ENCODE peak calls at places on chromosomes 3 and 15, in six cellular contexts. Q is hepatocyte; V is mesendoderm; O is CD8-positive, alpha-beta T cell; Z is right lobe of liver; Y is body of pancreas. C is an unnamed sample.

GRCh38 chr15:31302029-31302657 is 24.5 kb upstream of the KLF13 start:
- DNase-seq in Q (no peak), V (no peak), O (no peak), Z (no peak), Y (no peak), C (no peak)

GRCh38 chr3:39639344-39640236 is 169.8 kb upstream of the MYRIP start:
- DNase-seq in Q (peak; percentile 85), V (peak; percentile 94), O (no peak), Z (no peak), Y (no peak), C (peak; percentile 66)

GRCh38 chr3:122974764-122975162 is 52.8 kb downstream of the SEMA5B start:
- DNase-seq in Q (peak; percentile 56), V (peak; percentile 76), O (no peak), Z (no peak), Y (no peak), C (no peak)

GRCh38 chr3:108493862-108494261 is 16.5 kb downstream of the MYH15 start:
- DNase-seq in Q (no peak), V (no peak), O (no peak), Z (no peak), Y (no peak), C (no peak)

GRCh38 chr15:67820992-67821783 is 4.1 kb upstream of the SKOR1 start:
- DNase-seq in Q (peak; percentile 85), V (peak; percentile 53), O (no peak), Z (no peak), Y (peak; percentile 47), C (no peak)

GRCh38 chr15:64163662-64164362 is 990 bp upstream of the PPIB start:
- DNase-seq in Q (no peak), V (peak; percentile 63), O (no peak), Z (no peak), Y (no peak), C (no peak)

GRCh38 chr3:155018621-155019330 is 61.3 kb upstream of the MME start:
- DNase-seq in Q (no peak), V (peak; percentile 66), O (no peak), Z (no peak), Y (no peak), C (no peak)

GRCh38 chr3:14415501-14415900 is 13.1 kb downstream of the SLC6A6 start:
- DNase-seq in Q (no peak), V (no peak), O (no peak), Z (no peak), Y (no peak), C (no peak)

GRCh38 chr3:96931491-96931890 is 117.1 kb downstream of the EPHA6 start:
- DNase-seq in Q (peak; percentile 12), V (no peak), O (no peak), Z (no peak), Y (no peak), C (no peak)

GRCh38 chr3:38121451-38121831 is 15.5 kb downstream of the ACAA1 start:
- DNase-seq in Q (no peak), V (no peak), O (no peak), Z (peak; percentile 27), Y (peak; percentile 12), C (peak; percentile 47)

GRCh38 chr3:142077859-142078500 is 71.4 kb downstream of the TFDP2 start:
- DNase-seq in Q (no peak), V (no peak), O (no peak), Z (no peak), Y (no peak), C (no peak)

GRCh38 chr3:61345020-61345419 is 93.8 kb upstream of the FHIT start:
- DNase-seq in Q (no peak), V (peak; percentile 11), O (no peak), Z (no peak), Y (no peak), C (no peak)

GRCh38 chr15:31272558-31273257 is 53.9 kb upstream of the KLF13 start:
- DNase-seq in Q (peak; percentile 2), V (no peak), O (peak; percentile 47), Z (no peak), Y (peak; percentile 14), C (peak; percentile 69)

GRCh38 chr3:114848087-114848486 is 299.0 kb downstream of the ZBTB20 start:
- DNase-seq in Q (no peak), V (no peak), O (no peak), Z (no peak), Y (peak; percentile 34), C (no peak)

GRCh38 chr3:12471228-12471627 is 13.1 kb upstream of the TSEN2 start:
- DNase-seq in Q (peak; percentile 45), V (no peak), O (no peak), Z (no peak), Y (no peak), C (no peak)

GRCh38 chr3:79724206-79724605 is 43.6 kb downstream of the ROBO1 start:
- DNase-seq in Q (peak; percentile 11), V (peak; percentile 62), O (no peak), Z (peak; percentile 21), Y (no peak), C (no peak)

GRCh38 chr3:12686096-12686495 is 22.2 kb upstream of the RAF1 start:
- DNase-seq in Q (no peak), V (no peak), O (no peak), Z (no peak), Y (no peak), C (no peak)

GRCh38 chr3:67278015-67278618 is 280.0 kb downstream of the KBTBD8 start:
- DNase-seq in Q (no peak), V (no peak), O (no peak), Z (no peak), Y (no peak), C (no peak)

GRCh38 chr3:143000525-143000924 is 845 bp upstream of the U2SURP start:
- DNase-seq in Q (peak; percentile 58), V (peak; percentile 78), O (no peak), Z (no peak), Y (no peak), C (peak; percentile 76)

DNA sequence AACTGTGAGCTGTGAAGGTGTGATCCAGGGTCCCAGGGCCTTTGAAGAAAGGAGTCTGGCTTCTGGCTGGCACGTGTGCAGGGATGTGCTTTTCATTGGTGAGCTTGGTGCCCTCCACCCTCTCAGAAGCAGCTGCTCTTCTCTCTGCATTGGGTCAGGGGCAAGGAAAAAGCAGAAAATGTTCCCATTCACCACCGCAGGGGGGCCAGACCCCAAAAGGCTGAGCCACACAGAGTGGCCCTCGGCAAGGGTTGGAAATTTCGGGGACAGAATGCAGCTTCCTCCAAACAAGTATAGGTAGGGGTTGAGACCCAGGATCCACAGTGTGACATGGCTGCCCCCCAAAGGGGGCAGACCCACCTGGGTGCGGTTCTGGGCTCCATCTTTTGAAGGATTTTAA is 2.5 kb downstream of the CSK start:
- DNase-seq in Q (no peak), V (no peak), O (no peak), Z (no peak), Y (no peak), C (peak; percentile 51)
- H3K4me1 ChIP-seq in Q (peaks cover 55% of the 10 kb centered on the region), V (peaks cover 12% of the 10 kb centered on the region), O (peaks cover 68% of the 10 kb centered on the region), Z (no peaks in the 10 kb centered on the region), Y (peaks cover 49% of the 10 kb centered on the region), C (peaks cover 51% of the 10 kb centered on the region)

DNA sequence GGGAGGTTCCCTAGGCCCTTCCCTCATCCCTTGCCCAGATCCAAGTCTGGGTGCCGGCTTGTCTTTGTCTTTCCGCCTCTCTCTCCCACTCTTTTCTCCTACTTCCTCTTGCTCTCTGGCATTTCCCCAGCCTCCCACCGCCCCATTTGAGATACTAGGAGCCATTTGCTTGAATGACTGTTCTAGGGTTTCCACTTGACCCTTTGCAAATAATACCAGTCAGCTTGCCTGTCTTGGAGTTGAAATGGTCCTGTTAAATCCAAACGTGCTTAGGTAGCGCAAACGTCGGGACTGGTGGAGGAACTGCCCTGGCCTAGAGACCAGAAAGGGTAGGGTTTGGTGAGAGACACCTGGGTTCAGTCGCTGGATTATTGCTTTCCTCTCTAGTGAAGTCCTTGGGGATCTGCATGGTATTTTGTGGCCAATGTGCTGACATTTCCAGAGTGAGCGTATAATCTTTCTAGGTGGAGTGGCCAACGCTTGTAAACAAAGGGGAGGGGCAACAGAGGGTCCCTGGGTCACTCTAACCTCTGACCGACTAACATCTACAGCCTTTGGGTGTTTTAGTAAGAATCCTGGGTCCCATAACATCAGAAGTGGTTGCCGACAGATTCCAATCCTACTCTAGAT is 10.7 kb downstream of the ZIC1 start:
- DNase-seq in Q (no peak), V (no peak), O (no peak), Z (no peak), Y (no peak), C (no peak)
- H3K4me3 ChIP-seq in Q (no peak overlapping the region), V (no peak overlapping the region), O (no peak overlapping the region), Z (no peak overlapping the region), Y (no peak overlapping the region), C (no peak overlapping the region)

GRCh38 chr3:30664449-30664848 is 58.0 kb downstream of the TGFBR2 start:
- DNase-seq in Q (no peak), V (no peak), O (no peak), Z (no peak), Y (no peak), C (no peak)
- H3K4me1 ChIP-seq in Q (peaks cover 5% of the 10 kb centered on the region), V (peaks cover 7% of the 10 kb centered on the region), O (peaks cover 97% of the 10 kb centered on the region), Z (no peaks in the 10 kb centered on the region), Y (peaks cover 3% of the 10 kb centered on the region), C (peaks cover 41% of the 10 kb centered on the region)

DNA sequence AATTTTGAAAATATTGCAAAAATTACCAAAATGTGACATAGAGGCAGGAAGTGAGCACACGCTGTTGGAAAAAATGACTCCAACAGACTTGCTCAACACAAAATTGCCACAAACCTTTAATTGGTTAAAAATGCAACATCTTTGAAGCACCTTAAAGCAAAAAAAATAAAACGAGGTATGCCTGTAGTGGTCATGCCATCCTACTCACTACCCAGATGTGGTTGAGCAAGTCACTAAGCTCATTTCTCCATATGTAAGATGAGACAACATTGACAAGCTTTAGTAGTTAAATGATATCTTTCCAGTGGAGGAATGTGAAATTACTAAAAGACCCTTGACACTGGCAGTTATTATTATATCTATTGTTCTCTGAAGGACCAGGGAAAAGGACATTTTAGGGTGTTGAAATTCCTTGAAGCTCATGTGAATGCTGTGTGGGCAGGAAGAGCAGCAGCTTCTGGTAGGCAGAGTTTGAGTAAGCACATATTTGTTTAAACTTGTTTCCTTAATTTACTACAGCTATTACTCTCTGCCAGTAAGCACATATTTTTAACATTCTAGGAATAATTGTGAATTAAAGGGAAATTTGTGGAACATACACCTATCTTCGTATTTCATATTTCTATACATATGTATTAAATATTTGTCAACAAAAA is 131.6 kb upstream of the P2RY1 start:
- DNase-seq in Q (no peak), V (no peak), O (no peak), Z (no peak), Y (no peak), C (no peak)
- H3K4me3 ChIP-seq in Q (no peak overlapping the region), V (no peak overlapping the region), O (no peak overlapping the region), Z (no peak overlapping the region), Y (no peak overlapping the region), C (no peak overlapping the region)

DNA sequence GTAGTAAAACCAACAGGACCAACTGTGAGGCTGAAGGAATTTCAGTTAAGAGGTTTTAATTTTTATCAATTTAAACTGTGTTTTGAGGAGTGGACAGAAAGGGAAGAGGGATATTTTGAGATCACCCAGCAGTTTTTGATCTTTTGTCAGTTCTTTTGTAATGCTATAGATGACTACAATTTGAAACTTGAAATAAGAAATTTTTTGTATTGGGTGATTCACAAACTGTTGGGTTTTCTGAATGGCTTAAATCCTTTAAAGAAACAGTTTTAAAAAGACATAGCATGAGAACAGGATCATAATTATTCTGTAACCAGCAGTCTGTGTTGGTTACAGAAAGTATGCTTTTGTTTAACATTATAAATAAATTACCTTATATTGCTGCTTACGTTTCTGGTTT is 67.4 kb downstream of the TCF12 start:
- DNase-seq in Q (no peak), V (no peak), O (no peak), Z (no peak), Y (no peak), C (no peak)
- H3K4me1 ChIP-seq in Q (peaks cover 21% of the 10 kb centered on the region), V (no peaks in the 10 kb centered on the region), O (peaks cover 18% of the 10 kb centered on the region), Z (no peaks in the 10 kb centered on the region), Y (peaks cover 18% of the 10 kb centered on the region), C (peaks cover 36% of the 10 kb centered on the region)